ENCODE peak calls at places on chromosomes 1 and 21, in four cellular contexts. Q is HepG2, D is GM12878, P is H1. S is an unnamed sample. For H3K4me1, the result is how much of the 10 kb centered on the place peaks cover.

GRCh38 chr1:41999884-42000283 is 81.2 kb upstream of the HIVEP3 start:
- DNase-seq in Q (no peak), P (no peak), D (no peak), S (no peak)

GRCh38 chr1:209743145-209743482 is 12.7 kb upstream of the TRAF3IP3 start:
- DNase-seq in D (no peak), P (no peak), Q (no peak), S (no peak)

GRCh38 chr1:228074954-228075730 is 7.4 kb upstream of the ARF1 start:
- DNase-seq in P (no peak), D (no peak), Q (no peak), S (no peak)

GRCh38 chr21:14479387-14479786 is 66.7 kb downstream of the SAMSN1 start:
- DNase-seq in P (no peak), Q (no peak), D (no peak), S (no peak)

GRCh38 chr1:3668585-3669300 is 16.4 kb downstream of the TP73 start:
- DNase-seq in D (no peak), Q (peak), P (no peak), S (no peak)

GRCh38 chr1:27332536-27333281 is 9.1 kb upstream of the SYTL1 start:
- DNase-seq in D (no peak), Q (no peak), P (no peak), S (no peak)

GRCh38 chr1:94100785-94101612 is 19.9 kb downstream of the ABCA4 start:
- DNase-seq in D (no peak), Q (no peak), P (no peak), S (no peak)

GRCh38 chr21:15455819-15456462 is 273.8 kb upstream of the USP25 start:
- DNase-seq in Q (peak), D (no peak), P (no peak), S (no peak)

GRCh38 chr1:230123280-230124186 is 56.5 kb downstream of the GALNT2 start:
- DNase-seq in D (peak), Q (peak), P (no peak), S (no peak)

GRCh38 chr1:179190861-179191260 is 38.6 kb downstream of the ABL2 start:
- DNase-seq in Q (no peak), P (no peak), D (no peak), S (no peak)
- TF ChIP-seq SUZ12 in Q (no peak), P (no peak), D (no peak), S (no peak)

DNA sequence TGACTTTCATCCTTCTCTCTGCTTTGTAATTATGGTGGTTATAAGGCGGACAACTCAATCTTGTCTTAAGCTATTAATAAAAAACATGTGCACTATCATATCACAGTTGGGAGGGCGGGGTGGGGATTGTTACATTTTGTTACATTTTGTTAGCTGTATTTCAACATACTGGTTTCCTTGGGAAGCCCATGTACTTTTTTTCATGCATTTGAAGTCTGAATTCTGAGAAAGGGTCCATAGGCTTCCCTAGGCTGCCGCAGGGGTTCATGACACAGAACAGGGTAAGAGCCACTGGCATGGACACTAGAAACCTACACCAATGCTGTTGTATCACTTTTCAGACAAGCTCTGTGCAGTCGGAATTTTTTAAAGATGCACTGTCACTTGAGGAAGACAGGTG is 178.8 kb downstream of the ETS2 start:
- DNase-seq in D (no peak), P (no peak), Q (no peak), S (no peak)
- H3K4me1 ChIP-seq in D (under half), P (under half), Q (half or more), S (under half)

GRCh38 chr1:38293530-38293929 is 246.9 kb upstream of the POU3F1 start:
- DNase-seq in P (no peak), D (no peak), Q (no peak), S (no peak)

GRCh38 chr1:38292969-38293368 is 246.4 kb upstream of the POU3F1 start:
- DNase-seq in Q (no peak), D (no peak), P (no peak), S (no peak)

GRCh38 chr1:38297852-38298251 is 251.3 kb upstream of the POU3F1 start:
- DNase-seq in Q (no peak), D (peak), P (no peak), S (no peak)

GRCh38 chr1:38297246-38297645 is 250.7 kb upstream of the POU3F1 start:
- DNase-seq in Q (no peak), P (no peak), D (no peak), S (no peak)

DNA sequence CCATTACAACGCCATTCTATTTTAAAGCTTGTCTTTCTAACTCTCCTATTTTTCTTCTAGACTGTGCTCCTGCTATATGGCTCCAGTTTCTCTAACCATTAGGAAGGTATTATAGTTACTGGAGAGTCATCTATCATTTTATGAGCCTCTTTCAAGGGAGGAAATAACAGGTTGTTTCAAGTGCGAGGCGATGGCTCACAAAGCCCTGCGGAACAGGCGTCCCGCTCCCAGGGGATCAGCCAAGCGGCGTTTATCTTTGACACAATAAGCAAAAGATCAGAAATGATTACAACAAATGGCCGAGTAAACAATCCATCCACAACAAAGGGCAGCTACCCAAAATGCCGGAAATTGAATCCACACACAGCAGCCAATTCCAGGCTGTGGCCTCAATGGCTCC is 249.5 kb upstream of the POU3F1 start:
- DNase-seq in P (no peak), Q (no peak), D (no peak), S (no peak)
- TF ChIP-seq YY1 in P (no peak), Q (no peak), D (no peak), S (no peak)

GRCh38 chr1:5983361-5984103 is 8.7 kb downstream of the NPHP4 start:
- DNase-seq in D (no peak), Q (no peak), P (no peak), S (no peak)
- TF ChIP-seq SUZ12 in D (no peak), Q (no peak), P (no peak), S (no peak)

GRCh38 chr1:10101929-10102328 is 69.2 kb downstream of the UBE4B start:
- DNase-seq in D (no peak), P (no peak), Q (no peak), S (no peak)
- H3K4me1 ChIP-seq in D (under half), P (under half), Q (under half), S (under half)

GRCh38 chr1:218475699-218476098 is 130.6 kb downstream of the TGFB2 start:
- DNase-seq in P (no peak), Q (no peak), D (no peak), S (no peak)

GRCh38 chr1:218474089-218474488 is 129.0 kb downstream of the TGFB2 start:
- DNase-seq in D (no peak), P (no peak), Q (no peak), S (no peak)

GRCh38 chr1:218475275-218475674 is 130.1 kb downstream of the TGFB2 start:
- DNase-seq in D (no peak), Q (no peak), P (no peak), S (no peak)

GRCh38 chr1:218472885-218473284 is 127.7 kb downstream of the TGFB2 start:
- DNase-seq in D (no peak), Q (no peak), P (no peak), S (no peak)

GRCh38 chr1:218473527-218473926 is 128.4 kb downstream of the TGFB2 start:
- DNase-seq in Q (no peak), D (no peak), P (no peak), S (no peak)
- TF ChIP-seq YY1 in Q (no peak), D (no peak), P (no peak), S (no peak)

GRCh38 chr1:112698366-112699310 is 8.3 kb downstream of the RHOC start:
- DNase-seq in Q (peak), P (no peak), D (no peak), S (no peak)
- TF ChIP-seq SUZ12 in Q (no peak), P (no peak), D (no peak), S (no peak)

GRCh38 chr1:173410794-173411236 is 66.3 kb upstream of the PRDX6 start:
- DNase-seq in Q (no peak), P (no peak), D (peak), S (no peak)
- H3K4me1 ChIP-seq in Q (under half), P (under half), D (half or more), S (under half)

GRCh38 chr1:73593379-73593778 is 604.6 kb downstream of the LRRIQ3 start:
- DNase-seq in Q (no peak), P (peak), D (no peak), S (peak)
- TF ChIP-seq YY1 in Q (no peak), P (no peak), D (no peak), S (no peak)